ENCODE peak calls at places on chromosome 16, in nine cellular contexts. T is stomach, I is K562, E is breast epithelium, J is SK-N-MC, S is sigmoid colon, Q is GM23338, Y is HCT116, R is endothelial cell of umbilical vein. D is an unnamed sample.

GRCh38 chr16:48812856-48813255 is 202.9 kb upstream of the N4BP1 start:
- DNase-seq in R (no peak), J (no peak), E (no peak), T (no peak), S (no peak), Q (no peak), Y (no peak), I (no peak), D (no peak)

GRCh38 chr16:58842746-58843145 is 108.6 kb upstream of the GOT2 start:
- DNase-seq in T (no peak), J (no peak), Y (no peak), S (no peak), I (no peak), E (no peak), Q (no peak), R (no peak), D (no peak)

GRCh38 chr16:68370921-68371651 is 60.3 kb downstream of the PRMT7 start:
- DNase-seq in R (no peak), I (no peak), S (no peak), Y (no peak), J (no peak), Q (no peak), E (no peak), T (no peak), D (no peak)

GRCh38 chr16:70257391-70257790 is 5.7 kb upstream of the EXOSC6 start:
- DNase-seq in Q (no peak), S (no peak), J (no peak), T (no peak), I (no peak), R (no peak), E (no peak), Y (no peak), D (no peak)

GRCh38 chr16:66270333-66270927 is 96.1 kb upstream of the CDH5 start:
- DNase-seq in E (peak), S (peak), R (peak), T (peak), Y (peak), J (no peak), I (peak), Q (peak), D (peak)

GRCh38 chr16:84096447-84097005 is 20.2 kb downstream of the MBTPS1 start:
- DNase-seq in J (no peak), Q (no peak), R (no peak), T (peak), E (no peak), S (no peak), I (no peak), Y (no peak), D (no peak)

GRCh38 chr16:1953734-1954133 is 755 bp downstream of the RPL3L start:
- DNase-seq in E (no peak), J (no peak), S (no peak), T (no peak), Y (no peak), Q (no peak), I (no peak), R (no peak), D (no peak)

GRCh38 chr16:59180083-59180476 is 446.0 kb upstream of the GOT2 start:
- DNase-seq in Y (no peak), E (no peak), J (no peak), Q (no peak), R (no peak), S (no peak), T (no peak), I (no peak), D (no peak)

GRCh38 chr16:27365142-27366089 is 36.6 kb upstream of the IL21R start:
- DNase-seq in Q (no peak), I (no peak), E (no peak), Y (peak), T (no peak), S (no peak), J (no peak), R (peak), D (no peak)

GRCh38 chr16:1602285-1602684 is 9.6 kb downstream of the IFT140 start:
- DNase-seq in I (no peak), Y (no peak), Q (no peak), J (no peak), R (no peak), E (no peak), S (no peak), T (no peak), D (no peak)

GRCh38 chr16:48963901-48964615 is 317.6 kb downstream of the CBLN1 start:
- DNase-seq in I (no peak), J (no peak), Y (peak), R (no peak), S (no peak), T (no peak), Q (no peak), E (no peak), D (no peak)

GRCh38 chr16:1208239-1208830 is 16.7 kb downstream of the TPSG1 start:
- DNase-seq in J (no peak), I (no peak), S (no peak), T (no peak), Q (no peak), Y (no peak), R (no peak), E (no peak), D (no peak)

GRCh38 chr16:66026211-66026610 is 340.3 kb upstream of the CDH5 start:
- DNase-seq in E (no peak), Q (peak), J (no peak), I (no peak), R (no peak), Y (no peak), T (no peak), S (no peak), D (no peak)

GRCh38 chr16:75007443-75007842 is 8.6 kb downstream of the ZNRF1 start:
- DNase-seq in J (no peak), S (no peak), Y (no peak), Q (no peak), E (no peak), I (no peak), T (no peak), R (no peak), D (no peak)

GRCh38 chr16:67404740-67405226 is 11.5 kb upstream of the TPPP3 start:
- DNase-seq in Q (no peak), S (no peak), T (peak), I (no peak), J (no peak), Y (peak), E (peak), R (no peak), D (no peak)

GRCh38 chr16:26772503-26772902 is 294.2 kb upstream of the C16orf82 start:
- DNase-seq in Q (no peak), T (no peak), S (no peak), E (no peak), J (no peak), R (no peak), Y (no peak), I (no peak), D (no peak)

GRCh38 chr16:1990336-1991134 is 765 bp downstream of the SYNGR3 start:
- DNase-seq in S (no peak), Y (no peak), T (peak), E (no peak), J (no peak), Q (peak), R (no peak), I (peak), D (no peak)

GRCh38 chr16:187330-187729 is 7.1 kb downstream of the HBQ1 start:
- DNase-seq in T (no peak), Y (no peak), I (no peak), E (no peak), S (no peak), J (no peak), R (no peak), Q (no peak), D (no peak)

GRCh38 chr16:25606069-25606468 is 85.7 kb upstream of the HS3ST4 start:
- DNase-seq in Y (no peak), E (no peak), S (no peak), J (no peak), I (no peak), R (no peak), Q (peak), T (no peak), D (no peak)

GRCh38 chr16:54421220-54421619 is 134.6 kb upstream of the IRX3 start:
- DNase-seq in R (no peak), Q (no peak), S (no peak), J (no peak), Y (no peak), T (no peak), E (no peak), I (no peak), D (no peak)

GRCh38 chr16:55116165-55116894 is 185.7 kb downstream of the IRX5 start:
- DNase-seq in E (no peak), R (no peak), T (no peak), Q (no peak), I (no peak), S (no peak), Y (no peak), J (no peak), D (no peak)

GRCh38 chr16:69193860-69194259 is 6.9 kb downstream of the SNTB2 start:
- DNase-seq in Y (no peak), Q (no peak), R (no peak), J (no peak), E (no peak), S (no peak), T (no peak), I (no peak), D (no peak)

GRCh38 chr16:4373909-4374742 is 2.5 kb downstream of the VASN start:
- DNase-seq in I (peak), R (no peak), T (peak), J (no peak), Y (no peak), Q (peak), E (no peak), S (peak), D (no peak)

GRCh38 chr16:27724491-27724878 is 174.5 kb downstream of the KATNIP start:
- DNase-seq in Q (no peak), T (peak), E (no peak), Y (no peak), R (no peak), J (no peak), I (no peak), S (no peak), D (no peak)

GRCh38 chr16:57245472-57246113 is 534 bp downstream of the ARL2BP start:
- DNase-seq in R (peak), T (peak), Q (peak), E (no peak), J (no peak), I (no peak), Y (peak), S (peak), D (peak)

GRCh38 chr16:69084301-69084700 is 21.2 kb upstream of the HAS3 start:
- DNase-seq in T (no peak), Q (no peak), Y (no peak), E (no peak), R (peak), S (no peak), J (no peak), I (no peak), D (no peak)

GRCh38 chr16:50282010-50282538 is 15.7 kb downstream of the ADCY7 start:
- DNase-seq in T (peak), R (no peak), E (no peak), I (no peak), S (peak), J (no peak), Y (no peak), Q (no peak), D (peak)

GRCh38 chr16:67164599-67165061 is at the start of gene HSF4:
- DNase-seq in Q (no peak), Y (no peak), S (peak), I (peak), J (no peak), R (no peak), T (peak), E (no peak), D (no peak)

DNA sequence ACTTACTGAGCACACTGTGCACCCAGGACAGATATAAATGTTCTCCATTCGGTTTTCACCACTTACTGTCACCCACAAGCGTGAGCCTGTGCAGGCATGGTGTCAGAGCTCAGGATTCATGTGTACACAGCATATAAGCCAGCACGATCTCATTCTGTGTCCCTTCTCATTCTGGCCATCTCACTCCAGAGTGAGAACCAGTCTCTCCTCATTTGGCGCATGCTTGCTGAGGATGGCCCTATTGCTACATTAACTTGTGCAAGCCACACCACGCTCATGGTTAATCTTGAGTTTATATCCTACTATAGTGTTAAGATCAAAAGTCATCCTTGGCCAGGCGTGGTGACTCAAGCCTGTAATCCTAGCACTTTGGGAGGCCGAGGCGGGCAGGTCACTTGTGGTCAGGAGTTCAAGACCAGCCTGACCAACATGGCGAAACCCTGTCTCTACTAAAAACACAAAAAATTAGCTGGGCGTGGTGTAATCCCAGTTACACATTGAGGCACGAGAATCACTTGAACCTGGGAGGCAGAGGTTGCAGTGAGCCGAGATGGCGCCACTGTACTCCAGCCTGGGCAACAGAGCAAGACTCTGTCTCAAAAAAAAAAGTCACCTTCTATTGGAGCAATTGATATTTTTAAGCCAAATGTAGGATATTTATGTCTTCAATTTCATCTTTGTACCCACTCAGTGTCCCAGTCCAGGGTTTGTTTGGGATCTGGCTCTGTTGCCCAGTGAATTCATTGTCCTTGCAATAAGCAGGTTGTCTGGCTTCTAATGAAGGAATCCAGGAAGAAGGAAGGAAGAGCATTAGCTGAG is 20.9 kb downstream of the SOCS1 start:
- DNase-seq in Y (no peak), E (no peak), T (no peak), I (no peak), R (no peak), Q (no peak), S (no peak), J (no peak), D (no peak)
- TF ChIP-seq POLR2AphosphoS5 in Y (no peak), E (no peak), T (peak), I (no peak), R (no peak), Q (no peak), S (no peak), J (no peak), D (no peak)

DNA sequence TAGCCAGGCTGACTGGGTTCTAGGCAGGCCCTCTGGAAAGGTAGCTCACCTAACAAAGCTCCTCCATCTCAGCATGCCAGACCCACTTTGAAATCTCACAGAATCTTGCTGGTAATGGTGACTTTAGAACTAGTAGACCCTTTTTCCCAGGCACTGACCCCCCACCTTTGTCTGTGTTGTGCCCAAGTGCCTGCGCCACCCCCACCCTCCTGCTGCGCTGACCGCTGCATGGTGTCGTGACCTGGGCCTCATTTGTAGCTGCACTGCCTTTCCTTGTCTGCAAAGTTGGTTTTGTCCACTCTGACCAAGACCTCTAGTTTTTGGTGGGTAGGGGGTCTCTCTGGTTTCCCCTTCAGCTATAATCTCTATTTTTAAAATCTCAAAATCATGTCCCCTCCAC is 6.8 kb downstream of the ATXN1L start:
- DNase-seq in R (no peak), I (no peak), Q (no peak), Y (no peak), S (no peak), J (no peak), E (no peak), T (no peak), D (no peak)
- TF ChIP-seq POLR2AphosphoS5 in R (no peak), I (no peak), Q (no peak), Y (no peak), S (no peak), J (no peak), E (no peak), T (no peak), D (peak)

GRCh38 chr16:77922355-77922754 is 100.0 kb upstream of the CLEC3A start:
- DNase-seq in E (no peak), Q (no peak), J (no peak), I (no peak), R (no peak), T (no peak), Y (no peak), S (no peak), D (no peak)
- TF ChIP-seq POLR2AphosphoS5 in E (no peak), Q (no peak), J (no peak), I (no peak), R (no peak), T (no peak), Y (no peak), S (no peak), D (no peak)

DNA sequence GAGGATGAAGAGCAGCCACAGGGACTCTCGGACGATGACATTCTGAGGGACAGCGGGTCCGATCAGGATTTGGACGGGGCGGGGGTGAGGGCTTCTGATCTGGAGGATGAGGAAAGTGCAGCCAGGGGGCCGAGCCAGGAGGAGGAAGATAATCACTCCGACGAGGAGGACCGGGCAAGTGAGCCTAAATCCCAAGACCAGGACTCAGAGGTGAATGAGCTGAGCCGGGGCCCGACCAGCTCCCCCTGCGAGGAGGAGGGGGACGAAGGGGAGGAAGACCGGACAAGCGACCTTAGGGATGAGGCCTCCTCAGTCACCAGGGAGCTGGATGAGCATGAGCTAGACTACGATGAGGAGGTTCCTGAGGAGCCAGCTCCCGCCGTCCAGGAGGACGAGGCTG is 7.0 kb downstream of the ZC3H18 start:
- DNase-seq in Y (no peak), J (no peak), R (no peak), S (no peak), E (no peak), Q (no peak), I (no peak), T (no peak), D (no peak)
- TF ChIP-seq POLR2AphosphoS5 in Y (no peak), J (no peak), R (no peak), S (no peak), E (no peak), Q (no peak), I (no peak), T (no peak), D (no peak)

GRCh38 chr16:73890524-73891500 is 405.8 kb upstream of the PSMD7 start:
- DNase-seq in J (no peak), I (no peak), Y (no peak), T (no peak), R (no peak), S (peak), Q (peak), E (no peak), D (no peak)

GRCh38 chr16:73887895-73888294 is 408.7 kb upstream of the PSMD7 start:
- DNase-seq in S (no peak), J (no peak), E (no peak), R (no peak), T (no peak), I (no peak), Q (peak), Y (no peak), D (no peak)

GRCh38 chr16:73886378-73886777 is 410.2 kb upstream of the PSMD7 start:
- DNase-seq in J (no peak), Y (no peak), T (no peak), E (no peak), S (no peak), R (no peak), I (no peak), Q (no peak), D (no peak)

GRCh38 chr16:73885319-73885718 is 411.3 kb upstream of the PSMD7 start:
- DNase-seq in T (no peak), R (no peak), E (no peak), J (no peak), Q (no peak), I (no peak), S (no peak), Y (no peak), D (no peak)

DNA sequence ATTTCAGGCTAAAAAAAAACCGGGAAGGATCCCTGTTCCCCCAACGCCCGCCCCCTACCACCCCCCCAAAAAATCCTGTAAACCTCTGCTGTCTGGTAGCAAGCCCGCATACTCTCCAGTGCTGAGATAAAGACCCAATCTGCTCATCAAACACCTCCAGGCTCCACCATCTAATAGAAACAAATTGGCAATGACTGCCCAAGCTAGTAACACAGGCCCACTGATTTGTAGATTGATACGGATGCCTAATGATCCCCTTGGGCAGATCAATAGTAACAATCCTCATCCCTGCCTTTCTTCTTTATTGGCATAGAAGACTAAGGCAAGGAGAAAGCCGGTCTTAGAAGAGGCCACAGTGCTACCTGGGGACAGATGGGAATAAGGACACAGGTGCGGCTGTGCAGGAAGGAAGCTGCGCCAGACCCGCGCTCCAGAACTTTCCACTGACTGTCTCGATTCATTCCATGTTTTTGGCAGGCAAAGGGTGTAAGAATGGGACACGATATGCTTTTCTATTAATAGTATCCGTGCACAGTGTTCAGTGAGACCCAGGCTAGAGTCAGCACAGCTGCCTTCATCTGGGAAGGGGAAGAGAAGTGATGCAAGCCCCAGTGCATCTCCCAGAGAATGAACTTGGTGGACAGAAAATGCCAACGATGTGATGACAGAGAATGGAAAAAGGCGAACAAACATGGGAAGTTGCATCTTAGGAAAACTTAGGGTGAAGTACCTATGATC is 407.6 kb upstream of the PSMD7 start:
- DNase-seq in J (no peak), E (no peak), Y (no peak), I (no peak), S (peak), R (no peak), T (no peak), Q (no peak), D (no peak)
- TF ChIP-seq POLR2AphosphoS5 in J (no peak), E (no peak), Y (no peak), I (no peak), S (peak), R (no peak), T (no peak), Q (no peak), D (no peak)

GRCh38 chr16:89917773-89918452 is 749 bp upstream of the MC1R start:
- DNase-seq in T (peak), Y (peak), E (no peak), R (peak), Q (peak), I (peak), J (peak), S (peak), D (peak)
- TF ChIP-seq POLR2AphosphoS5 in T (peak), Y (peak), E (peak), R (peak), Q (peak), I (no peak), J (no peak), S (peak), D (no peak)

GRCh38 chr16:31400191-31400590 is 7.1 kb downstream of the ITGAD start:
- DNase-seq in Q (no peak), T (no peak), S (no peak), I (no peak), R (no peak), J (no peak), Y (no peak), E (no peak), D (no peak)
- TF ChIP-seq POLR2AphosphoS5 in Q (no peak), T (no peak), S (no peak), I (no peak), R (no peak), J (no peak), Y (no peak), E (no peak), D (no peak)

D was measured in GM12892.